ENCODE peak calls at places on chromosomes 13 and 19, in five cellular contexts. T is GM12878, D is tibial nerve, C is stomach, Z is ovary. U is an unnamed sample.

GRCh38 chr13:40251343-40252032 is 415.0 kb downstream of the FOXO1 start:
- DNase-seq in T (no peak), Z (no peak), D (no peak), C (no peak), U (no peak)

GRCh38 chr19:54905908-54906511 is at the start of gene NCR1:
- DNase-seq in Z (no peak), C (no peak), D (no peak), T (no peak), U (no peak)

GRCh38 chr13:32036131-32036695 is 4.6 kb downstream of the FRY start:
- DNase-seq in D (no peak), Z (no peak), C (no peak), T (no peak), U (peak; percentile 51)

GRCh38 chr13:46552302-46552680 is 679 bp upstream of the LRCH1 start:
- DNase-seq in C (peak; percentile 34), T (no peak), D (no peak), Z (peak; percentile 45), U (no peak)

GRCh38 chr13:41352935-41353801 is 42.1 kb downstream of the NAA16 start:
- DNase-seq in D (no peak), T (peak; percentile 30), C (no peak), Z (no peak), U (no peak)

GRCh38 chr13:114119196-114119595 is 13.2 kb downstream of the RASA3 start:
- DNase-seq in D (no peak), T (no peak), C (no peak), Z (no peak), U (no peak)

GRCh38 chr19:33862991-33863390 is 66.3 kb downstream of the KCTD15 start:
- DNase-seq in D (no peak), Z (no peak), T (no peak), C (no peak), U (no peak)

GRCh38 chr13:24670927-24671326 is 9.3 kb upstream of the ATP12A start:
- DNase-seq in Z (no peak), D (no peak), C (no peak), T (no peak), U (no peak)

GRCh38 chr19:1315470-1316166 is 29.9 kb downstream of the EFNA2 start:
- DNase-seq in D (no peak), T (no peak), C (peak; percentile 63), Z (peak; percentile 78), U (peak; percentile 90)

GRCh38 chr13:59303433-59303832 is 860.3 kb downstream of the DIAPH3 start:
- DNase-seq in T (no peak), D (no peak), Z (no peak), C (no peak), U (no peak)

GRCh38 chr19:11101057-11101456 is 11.8 kb downstream of the LDLR start:
- DNase-seq in Z (no peak), T (no peak), D (no peak), C (no peak), U (no peak)

GRCh38 chr19:35739275-35740107 is 2.8 kb downstream of the IGFLR1 start:
- DNase-seq in T (no peak), D (no peak), Z (peak; percentile 64), C (no peak), U (no peak)

GRCh38 chr19:56507446-56508281 is at the start of gene ZNF471:
- DNase-seq in D (peak; percentile 95), Z (peak; percentile 99), C (peak; percentile 97), T (no peak), U (peak; percentile 98)
- TF ChIP-seq POLR2A in D (no peak), Z (peak; percentile 3), C (no peak), T (no peak), U (no peak)

GRCh38 chr19:16575861-16576689 is 3.9 kb upstream of the SLC35E1 start:
- DNase-seq in Z (no peak), C (no peak), T (no peak), D (no peak), U (no peak)
- H3K4me3 ChIP-seq in Z (no peak overlapping the region), C (no peak overlapping the region), T (no peak overlapping the region), D (no peak overlapping the region), U (no peak overlapping the region)

GRCh38 chr19:42445948-42446347 is 3.2 kb upstream of the CXCL17 start:
- DNase-seq in Z (no peak), T (no peak), C (no peak), D (no peak), U (no peak)
- TF ChIP-seq EP300 in Z (no peak), T (no peak), C (no peak), D (no peak), U (no peak)

GRCh38 chr19:50414850-50415660 is 3.7 kb upstream of the SPIB start:
- DNase-seq in T (no peak), D (peak; percentile 54), C (peak; percentile 79), Z (peak; percentile 85), U (peak; percentile 83)

GRCh38 chr19:50416815-50417137 is 2.0 kb upstream of the SPIB start:
- DNase-seq in C (no peak), T (no peak), Z (no peak), D (no peak), U (no peak)

GRCh38 chr19:50415661-50416033 is 3.1 kb upstream of the SPIB start:
- DNase-seq in C (peak; percentile 49), Z (no peak), T (peak; percentile 68), D (no peak), U (peak; percentile 50)

GRCh38 chr19:50417138-50417849 is 1.4 kb upstream of the SPIB start:
- DNase-seq in T (no peak), C (peak; percentile 56), Z (no peak), D (no peak), U (no peak)

DNA sequence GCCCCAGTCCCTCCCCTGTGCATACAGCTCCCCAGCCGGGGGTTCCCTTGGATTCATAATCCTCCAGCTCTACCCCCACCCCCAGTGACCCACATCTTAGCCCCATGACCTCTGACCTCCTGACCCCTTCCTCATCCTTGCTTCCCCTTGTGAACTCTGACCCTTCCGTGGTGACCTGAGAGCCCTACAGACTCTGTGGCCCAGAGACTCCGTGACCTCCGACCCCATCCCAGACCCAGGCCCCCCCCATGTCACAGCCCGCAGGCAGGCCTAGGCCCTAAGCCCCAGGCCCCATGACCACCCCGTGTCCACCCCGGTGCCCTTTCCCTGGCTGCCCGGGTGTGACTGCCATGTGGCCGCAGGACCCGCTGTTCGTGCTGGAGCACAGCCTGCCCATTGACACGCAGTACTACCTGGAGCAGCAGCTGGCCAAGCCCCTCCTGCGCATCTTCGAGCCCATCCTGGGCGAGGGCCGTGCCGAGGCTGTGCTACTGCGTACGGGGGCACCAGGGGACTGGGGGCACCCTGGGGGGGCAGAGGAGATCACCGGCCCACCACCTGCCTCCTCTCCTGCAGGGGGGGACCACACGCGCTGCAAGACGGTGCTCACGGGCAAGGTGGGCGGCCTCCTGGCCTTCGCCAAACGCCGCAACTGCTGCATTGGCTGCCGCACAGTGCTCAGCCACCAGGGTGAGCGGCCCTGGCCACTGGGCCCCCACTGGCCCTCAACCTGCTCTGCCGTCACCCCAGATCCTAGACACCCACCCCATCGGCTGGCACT is 2.5 kb upstream of the SPIB start:
- DNase-seq in C (no peak), Z (no peak), T (no peak), D (no peak), U (no peak)
- TF ChIP-seq POLR2A in C (no peak), Z (no peak), T (no peak), D (no peak), U (no peak)

GRCh38 chr13:99979453-99980200 is 2.0 kb upstream of the ZIC2 start:
- DNase-seq in Z (no peak), C (peak; percentile 14), T (no peak), D (no peak), U (peak; percentile 19)
- H3K4me3 ChIP-seq in Z (peak overlapping the region; percentile 39), C (peak overlapping the region; percentile 43), T (no peak overlapping the region), D (peak overlapping the region; percentile 23), U (peak overlapping the region; percentile 49)

GRCh38 chr19:18408053-18408476 is 10.6 kb upstream of the LRRC25 start:
- DNase-seq in C (peak; percentile 74), D (no peak), Z (no peak), T (peak; percentile 87), U (peak; percentile 77)
- TF ChIP-seq EP300 in C (no peak), D (no peak), Z (no peak), T (peak; percentile 82), U (no peak)

DNA sequence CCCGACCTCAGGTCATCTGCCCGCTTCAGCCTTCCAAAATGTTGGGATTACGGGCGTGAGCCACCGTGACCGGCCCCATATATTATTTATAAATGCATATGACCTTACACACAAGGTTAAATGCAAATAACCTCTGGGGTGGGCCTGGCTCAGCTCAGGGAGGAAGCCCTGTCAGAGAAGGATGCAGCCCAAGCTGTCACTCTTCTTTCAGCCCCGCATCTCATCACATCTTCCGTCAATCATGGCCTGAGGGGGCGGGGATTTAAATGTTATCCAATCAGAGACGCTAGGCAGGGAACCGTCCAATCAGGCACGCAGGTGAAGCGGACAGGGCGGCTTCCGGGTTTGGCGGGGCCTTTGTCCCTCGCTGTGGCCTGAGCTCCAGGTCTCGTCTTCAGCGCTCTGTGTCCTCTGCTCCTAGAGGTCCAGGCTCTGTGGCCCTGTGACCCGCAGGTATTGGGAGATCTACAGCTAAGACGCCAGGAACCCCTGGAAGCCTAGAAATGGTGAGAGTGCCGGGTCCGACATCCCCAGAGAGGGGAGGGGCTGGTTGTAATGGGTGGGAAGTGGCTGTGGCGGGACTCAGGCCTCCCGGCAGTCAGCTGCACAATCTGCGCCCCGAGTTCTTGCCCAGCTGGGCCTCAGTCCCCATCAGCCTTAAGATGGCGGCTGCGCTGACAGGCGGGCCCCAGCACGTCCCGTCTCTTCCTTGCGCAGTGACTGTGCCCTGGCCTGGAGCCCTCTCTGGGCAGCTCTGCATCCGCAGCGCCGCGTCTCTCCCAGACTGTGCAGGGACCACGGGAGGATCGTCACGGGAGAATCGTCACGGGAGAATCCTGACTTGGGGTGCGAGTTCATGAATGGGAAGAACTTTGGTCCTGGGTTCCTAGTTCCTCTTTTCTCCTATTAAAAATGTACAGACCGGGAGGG is at the start of gene ZNF430:
- DNase-seq in C (peak; percentile 94), Z (peak; percentile 91), T (peak; percentile 94), D (peak; percentile 94), U (peak; percentile 89)
- TF ChIP-seq POLR2A in C (no peak), Z (peak; percentile 50), T (peak; percentile 91), D (no peak), U (peak; percentile 49)

GRCh38 chr13:99969934-99970760 is 1.4 kb downstream of the ZIC5 start:
- DNase-seq in Z (no peak), C (no peak), T (no peak), D (no peak), U (no peak)

GRCh38 chr13:99972190-99972731 is 694 bp upstream of the ZIC5 start:
- DNase-seq in Z (no peak), D (no peak), C (no peak), T (no peak), U (no peak)

GRCh38 chr13:99971576-99972189 is at the start of gene ZIC5:
- DNase-seq in T (no peak), D (no peak), Z (no peak), C (no peak), U (no peak)

GRCh38 chr13:99969368-99969933 is 2.1 kb downstream of the ZIC5 start:
- DNase-seq in C (no peak), D (no peak), Z (no peak), T (no peak), U (peak; percentile 83)

GRCh38 chr13:99970761-99971575 is 599 bp downstream of the ZIC5 start:
- DNase-seq in D (no peak), Z (no peak), T (no peak), C (no peak), U (peak; percentile 74)
- H3K4me3 ChIP-seq in D (no peak overlapping the region), Z (peak overlapping the region; percentile 9), T (no peak overlapping the region), C (peak overlapping the region; percentile 28), U (no peak overlapping the region)

U was measured in upper lobe of left lung.